ENCODE peak calls at places on chromosomes 3 and 15, in six cellular contexts. M, Q, X, U, V and R are unnamed samples.

GRCh38 chr15:66721020-66721419 is 19.0 kb downstream of the SMAD6 start:
- DNase-seq in M (no peak), Q (no peak), X (no peak), U (no peak), V (no peak), R (no peak)

GRCh38 chr15:41840673-41841072 is 2.0 kb downstream of the PLA2G4B start:
- DNase-seq in M (no peak), Q (no peak), X (no peak), U (no peak), V (no peak), R (no peak)

GRCh38 chr3:143970773-143971366 is 753 bp upstream of the DIPK2A start:
- DNase-seq in M (peak; percentile 62), Q (no peak), X (no peak), U (peak; percentile 29), V (peak; percentile 24), R (peak; percentile 62)

GRCh38 chr15:70252936-70253280 is 155.2 kb upstream of the TLE3 start:
- DNase-seq in M (no peak), Q (no peak), X (no peak), U (no peak), V (no peak), R (no peak)

GRCh38 chr3:48215019-48215418 is 8.3 kb upstream of the CAMP start:
- DNase-seq in M (peak; percentile 60), Q (no peak), X (no peak), U (peak; percentile 9), V (no peak), R (no peak)

GRCh38 chr15:70342141-70342540 is 244.4 kb upstream of the TLE3 start:
- DNase-seq in M (no peak), Q (no peak), X (no peak), U (no peak), V (no peak), R (no peak)

GRCh38 chr3:120324185-120324584 is 25.0 kb downstream of the LRRC58 start:
- DNase-seq in M (no peak), Q (no peak), X (no peak), U (no peak), V (no peak), R (no peak)

GRCh38 chr15:77630956-77631789 is 1.5 kb downstream of the LINGO1 start:
- DNase-seq in M (no peak), Q (no peak), X (no peak), U (no peak), V (no peak), R (no peak)

GRCh38 chr3:79297242-79297641 is 470.6 kb downstream of the ROBO1 start:
- DNase-seq in M (no peak), Q (peak; percentile 7), X (peak; percentile 89), U (no peak), V (no peak), R (no peak)

GRCh38 chr3:112685435-112685834 is 44.5 kb upstream of the CCDC80 start:
- DNase-seq in M (no peak), Q (no peak), X (peak; percentile 81), U (no peak), V (no peak), R (no peak)

GRCh38 chr15:34349769-34350168 is 6.7 kb downstream of the NUTM1 start:
- DNase-seq in M (no peak), Q (no peak), X (no peak), U (no peak), V (no peak), R (no peak)

GRCh38 chr3:169232863-169233262 is 430.6 kb downstream of the MECOM start:
- DNase-seq in M (no peak), Q (peak; percentile 85), X (no peak), U (no peak), V (no peak), R (no peak)

GRCh38 chr3:44114142-44114541 is 127.5 kb upstream of the TOPAZ1 start:
- DNase-seq in M (peak; percentile 57), Q (peak; percentile 54), X (no peak), U (peak; percentile 17), V (peak; percentile 28), R (peak; percentile 65)

GRCh38 chr15:42009474-42009873 is 11.4 kb downstream of the PLA2G4E start:
- DNase-seq in M (no peak), Q (no peak), X (no peak), U (no peak), V (no peak), R (no peak)

GRCh38 chr3:43759297-43759782 is 68.6 kb downstream of the ABHD5 start:
- DNase-seq in M (peak; percentile 5), Q (no peak), X (no peak), U (peak; percentile 22), V (no peak), R (peak; percentile 14)

GRCh38 chr15:74349241-74349766 is 18.1 kb downstream of the CYP11A1 start:
- DNase-seq in M (peak; percentile 63), Q (no peak), X (no peak), U (no peak), V (no peak), R (no peak)

GRCh38 chr3:120341658-120342346 is 7.4 kb downstream of the LRRC58 start:
- DNase-seq in M (no peak), Q (no peak), X (no peak), U (no peak), V (no peak), R (no peak)

GRCh38 chr15:72323752-72324151 is 3.8 kb upstream of the CELF6 start:
- DNase-seq in M (no peak), Q (no peak), X (no peak), U (no peak), V (no peak), R (no peak)

GRCh38 chr3:111618945-111619344 is 23.8 kb upstream of the ZBED2 start:
- DNase-seq in M (no peak), Q (no peak), X (no peak), U (no peak), V (no peak), R (no peak)

GRCh38 chr3:111615880-111616279 is 20.7 kb upstream of the ZBED2 start:
- DNase-seq in M (no peak), Q (no peak), X (no peak), U (no peak), V (no peak), R (no peak)

GRCh38 chr3:111617912-111618601 is 22.9 kb upstream of the ZBED2 start:
- DNase-seq in M (no peak), Q (no peak), X (no peak), U (no peak), V (no peak), R (peak; percentile 36)

GRCh38 chr3:111617406-111617805 is 22.3 kb upstream of the ZBED2 start:
- DNase-seq in M (no peak), Q (no peak), X (no peak), U (no peak), V (no peak), R (peak; percentile 47)

GRCh38 chr3:111616417-111617105 is 21.4 kb upstream of the ZBED2 start:
- DNase-seq in M (no peak), Q (peak; percentile 3), X (no peak), U (no peak), V (peak; percentile 44), R (peak; percentile 82)
- TF ChIP-seq CTCF in M (no peak), Q (no peak), X (no peak), U (no peak), V (peak; percentile 31), R (peak; percentile 62)

DNA sequence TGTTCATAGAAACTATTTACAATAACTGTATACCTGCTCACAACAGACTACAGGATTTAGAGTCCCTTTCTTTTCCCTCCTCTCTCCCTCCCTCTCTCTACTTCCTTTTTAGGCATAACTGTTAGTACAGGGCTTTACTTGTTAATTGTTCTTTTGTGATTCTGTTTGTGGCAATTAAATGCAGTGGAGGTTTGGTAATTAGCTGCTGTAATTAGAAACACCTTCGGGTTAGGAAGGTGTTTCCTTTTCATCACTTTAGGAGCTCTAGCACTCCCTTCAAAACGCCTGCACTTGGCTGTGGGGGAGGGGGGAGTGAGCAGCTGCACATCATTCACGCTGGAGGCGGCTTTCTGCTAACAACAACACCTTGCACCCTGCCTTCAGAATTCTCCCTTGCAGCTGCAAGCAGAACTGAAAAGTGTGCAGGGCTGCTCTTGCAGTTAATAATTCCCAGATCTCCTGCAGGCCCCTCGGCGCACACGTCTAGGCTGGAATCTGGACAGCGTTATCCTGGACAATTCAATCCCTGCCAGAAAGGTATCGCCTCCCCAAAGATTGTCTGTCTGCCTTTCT is 242.6 kb upstream of the RGMA start:
- DNase-seq in M (no peak), Q (no peak), X (no peak), U (no peak), V (no peak), R (no peak)
- TF ChIP-seq CTCF in M (no peak), Q (no peak), X (no peak), U (no peak), V (no peak), R (no peak)

DNA sequence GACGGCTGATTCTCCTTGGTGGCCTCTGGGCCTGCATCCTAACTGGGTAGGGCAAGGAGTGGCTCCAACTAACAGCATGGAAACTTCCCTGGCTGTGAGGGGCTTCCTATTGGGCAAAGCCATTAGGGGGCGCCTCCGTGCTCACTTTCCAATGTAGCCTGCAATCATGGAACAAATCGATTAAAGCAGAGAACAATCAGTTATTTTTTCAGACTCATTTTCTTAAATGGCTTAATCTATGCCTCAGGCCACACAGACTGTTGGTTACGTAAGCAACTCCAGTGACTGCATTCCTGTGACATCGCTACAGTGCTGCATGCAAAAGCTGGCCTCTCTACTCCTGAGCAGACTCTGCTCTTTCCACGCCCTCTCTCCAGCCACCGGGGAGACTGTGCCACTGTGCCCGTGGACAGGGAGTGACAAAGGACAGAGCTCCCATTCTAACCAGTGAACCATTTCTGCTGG is 278.9 kb downstream of the KLF13 start:
- DNase-seq in M (no peak), Q (peak; percentile 15), X (no peak), U (no peak), V (no peak), R (peak; percentile 5)
- TF ChIP-seq CTCF in M (no peak), Q (peak; percentile 49), X (peak; percentile 30), U (peak; percentile 33), V (no peak), R (no peak)

DNA sequence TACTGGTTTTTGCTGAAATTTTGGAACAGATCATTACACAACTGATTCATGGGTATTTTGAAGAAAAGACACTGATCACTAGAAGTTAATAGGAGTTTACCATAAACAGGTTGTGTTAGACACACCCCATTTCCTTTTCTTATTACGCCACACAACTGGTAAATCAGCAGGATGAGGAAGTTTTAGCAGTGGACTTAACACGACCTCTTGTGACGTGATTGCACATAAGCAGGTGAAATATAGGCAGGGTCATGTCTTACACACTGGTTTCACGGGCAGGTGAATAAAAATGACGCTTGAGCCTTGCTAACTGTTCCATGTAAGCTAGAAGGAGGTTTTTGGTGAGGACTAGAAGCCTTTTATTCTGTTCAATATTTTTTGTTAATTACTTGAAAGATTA is 27.1 kb upstream of the TPRG1 start:
- DNase-seq in M (no peak), Q (peak; percentile 15), X (no peak), U (no peak), V (peak; percentile 20), R (peak; percentile 25)
- TF ChIP-seq CTCF in M (no peak), Q (peak; percentile 11), X (no peak), U (peak; percentile 51), V (peak; percentile 57), R (no peak)

DNA sequence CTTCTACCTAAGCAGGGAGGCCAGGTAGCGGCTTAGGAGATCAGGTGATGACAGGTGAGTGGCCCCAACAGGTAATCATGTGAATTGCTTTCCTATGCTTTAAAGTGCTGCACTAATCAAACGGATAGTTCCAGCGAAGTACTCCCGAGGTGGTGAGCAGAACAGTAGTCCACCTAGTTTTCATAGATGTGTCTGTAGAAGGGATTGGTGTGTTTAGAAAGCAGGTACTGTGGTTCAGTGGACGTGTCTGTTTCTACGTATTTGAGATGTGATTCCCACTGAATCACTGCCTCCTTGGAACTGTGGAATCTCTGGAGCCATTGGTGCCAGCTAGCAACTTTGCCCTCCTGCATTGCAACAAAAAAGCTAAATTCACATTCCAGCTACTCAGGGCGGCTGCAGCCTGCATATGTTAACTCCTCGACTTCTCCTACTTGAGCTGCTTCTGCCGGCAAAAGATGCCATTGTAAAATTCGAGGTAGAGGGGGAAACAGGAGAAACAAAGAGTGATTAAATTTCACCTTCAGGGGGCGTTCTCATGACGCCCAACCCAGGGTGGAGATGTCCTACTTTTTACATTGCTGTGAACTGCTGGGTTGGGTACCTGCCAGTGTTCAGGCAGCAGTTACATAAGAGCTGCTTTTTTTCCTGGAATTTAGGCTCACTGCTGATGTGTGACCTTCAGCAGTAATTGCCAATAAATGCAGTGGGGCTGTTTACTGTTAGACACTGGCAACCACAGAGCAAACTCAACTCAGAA is 227.3 kb downstream of the ITPR1 start:
- DNase-seq in M (peak; percentile 96), Q (peak; percentile 53), X (peak; percentile 72), U (peak; percentile 87), V (peak; percentile 17), R (peak; percentile 24)
- TF ChIP-seq CTCF in M (peak; percentile 54), Q (peak; percentile 47), X (peak; percentile 29), U (peak; percentile 71), V (no peak), R (no peak)